ENCODE peak calls at places on chromosomes 16 and 17, in ten cellular contexts. One of them, this sample, is unnamed.

GRCh38 chr17:66347661-66348604 is 45.5 kb downstream of the PRKCA start:
- DNase-seq in mammary epithelial cell: peak
- DNase-seq in right cardiac atrium: no peak
- DNase-seq in upper lobe of right lung: no peak
- DNase-seq in OCI-LY7: no peak
- DNase-seq in AG04450: no peak
- DNase-seq in GM23248: peak
- DNase-seq in neural progenitor cell: no peak
- DNase-seq in stomach: no peak
- DNase-seq in heart right ventricle: no peak
- DNase-seq in this sample: no peak

GRCh38 chr16:50372611-50373344 is 4.0 kb upstream of the BRD7 start:
- DNase-seq in OCI-LY7: no peak
- DNase-seq in AG04450: no peak
- DNase-seq in heart right ventricle: peak
- DNase-seq in GM23248: peak
- DNase-seq in mammary epithelial cell: peak
- DNase-seq in upper lobe of right lung: no peak
- DNase-seq in stomach: no peak
- DNase-seq in right cardiac atrium: no peak
- DNase-seq in neural progenitor cell: no peak
- DNase-seq in this sample: peak

GRCh38 chr16:81081007-81081406 is 4.0 kb upstream of the C16orf46 start:
- DNase-seq in GM23248: no peak
- DNase-seq in stomach: no peak
- DNase-seq in OCI-LY7: no peak
- DNase-seq in mammary epithelial cell: no peak
- DNase-seq in upper lobe of right lung: no peak
- DNase-seq in heart right ventricle: no peak
- DNase-seq in neural progenitor cell: no peak
- DNase-seq in right cardiac atrium: no peak
- DNase-seq in AG04450: no peak
- DNase-seq in this sample: no peak

GRCh38 chr16:72312862-72313261 is 140.9 kb upstream of the PMFBP1 start:
- DNase-seq in neural progenitor cell: peak
- DNase-seq in right cardiac atrium: no peak
- DNase-seq in AG04450: no peak
- DNase-seq in upper lobe of right lung: no peak
- DNase-seq in stomach: no peak
- DNase-seq in OCI-LY7: no peak
- DNase-seq in heart right ventricle: no peak
- DNase-seq in GM23248: peak
- DNase-seq in mammary epithelial cell: no peak
- DNase-seq in this sample: no peak

GRCh38 chr17:78883533-78884131 is 19.4 kb downstream of the CEP295NL start:
- DNase-seq in mammary epithelial cell: peak
- DNase-seq in OCI-LY7: no peak
- DNase-seq in upper lobe of right lung: peak
- DNase-seq in stomach: peak
- DNase-seq in heart right ventricle: peak
- DNase-seq in AG04450: peak
- DNase-seq in neural progenitor cell: peak
- DNase-seq in GM23248: peak
- DNase-seq in right cardiac atrium: peak
- DNase-seq in this sample: peak

GRCh38 chr16:13376174-13376573 is 474.8 kb downstream of the SHISA9 start:
- DNase-seq in upper lobe of right lung: no peak
- DNase-seq in mammary epithelial cell: peak
- DNase-seq in heart right ventricle: no peak
- DNase-seq in stomach: no peak
- DNase-seq in GM23248: no peak
- DNase-seq in neural progenitor cell: no peak
- DNase-seq in AG04450: no peak
- DNase-seq in OCI-LY7: no peak
- DNase-seq in right cardiac atrium: no peak
- DNase-seq in this sample: no peak

GRCh38 chr17:38868968-38869646 is 751 bp upstream of the LASP1 start:
- DNase-seq in heart right ventricle: peak
- DNase-seq in right cardiac atrium: peak
- DNase-seq in OCI-LY7: peak
- DNase-seq in AG04450: peak
- DNase-seq in stomach: peak
- DNase-seq in mammary epithelial cell: peak
- DNase-seq in GM23248: peak
- DNase-seq in neural progenitor cell: peak
- DNase-seq in upper lobe of right lung: peak
- DNase-seq in this sample: peak

GRCh38 chr17:68133370-68134045 is 98.0 kb downstream of the KPNA2 start:
- DNase-seq in neural progenitor cell: peak
- DNase-seq in GM23248: no peak
- DNase-seq in mammary epithelial cell: no peak
- DNase-seq in upper lobe of right lung: no peak
- DNase-seq in AG04450: no peak
- DNase-seq in OCI-LY7: no peak
- DNase-seq in stomach: no peak
- DNase-seq in right cardiac atrium: peak
- DNase-seq in heart right ventricle: no peak
- DNase-seq in this sample: peak

GRCh38 chr17:77426676-77427386 is 286.1 kb downstream of the SEC14L1 start:
- DNase-seq in stomach: no peak
- DNase-seq in GM23248: no peak
- DNase-seq in upper lobe of right lung: no peak
- DNase-seq in right cardiac atrium: no peak
- DNase-seq in mammary epithelial cell: no peak
- DNase-seq in AG04450: no peak
- DNase-seq in heart right ventricle: no peak
- DNase-seq in neural progenitor cell: no peak
- DNase-seq in OCI-LY7: no peak
- DNase-seq in this sample: no peak

GRCh38 chr17:77429735-77429984 is 288.9 kb downstream of the SEC14L1 start:
- DNase-seq in heart right ventricle: no peak
- DNase-seq in stomach: no peak
- DNase-seq in AG04450: no peak
- DNase-seq in GM23248: no peak
- DNase-seq in mammary epithelial cell: no peak
- DNase-seq in neural progenitor cell: no peak
- DNase-seq in OCI-LY7: no peak
- DNase-seq in upper lobe of right lung: no peak
- DNase-seq in right cardiac atrium: no peak
- DNase-seq in this sample: no peak

GRCh38 chr17:77428901-77429734 is 288.3 kb downstream of the SEC14L1 start:
- DNase-seq in OCI-LY7: peak
- DNase-seq in AG04450: no peak
- DNase-seq in stomach: no peak
- DNase-seq in right cardiac atrium: no peak
- DNase-seq in GM23248: no peak
- DNase-seq in neural progenitor cell: no peak
- DNase-seq in upper lobe of right lung: peak
- DNase-seq in heart right ventricle: no peak
- DNase-seq in mammary epithelial cell: no peak
- DNase-seq in this sample: no peak

GRCh38 chr17:77427471-77427991 is 286.8 kb downstream of the SEC14L1 start:
- DNase-seq in neural progenitor cell: no peak
- DNase-seq in OCI-LY7: no peak
- DNase-seq in GM23248: peak
- DNase-seq in heart right ventricle: peak
- DNase-seq in right cardiac atrium: peak
- DNase-seq in upper lobe of right lung: no peak
- DNase-seq in stomach: no peak
- DNase-seq in AG04450: no peak
- DNase-seq in mammary epithelial cell: peak
- DNase-seq in this sample: peak

DNA sequence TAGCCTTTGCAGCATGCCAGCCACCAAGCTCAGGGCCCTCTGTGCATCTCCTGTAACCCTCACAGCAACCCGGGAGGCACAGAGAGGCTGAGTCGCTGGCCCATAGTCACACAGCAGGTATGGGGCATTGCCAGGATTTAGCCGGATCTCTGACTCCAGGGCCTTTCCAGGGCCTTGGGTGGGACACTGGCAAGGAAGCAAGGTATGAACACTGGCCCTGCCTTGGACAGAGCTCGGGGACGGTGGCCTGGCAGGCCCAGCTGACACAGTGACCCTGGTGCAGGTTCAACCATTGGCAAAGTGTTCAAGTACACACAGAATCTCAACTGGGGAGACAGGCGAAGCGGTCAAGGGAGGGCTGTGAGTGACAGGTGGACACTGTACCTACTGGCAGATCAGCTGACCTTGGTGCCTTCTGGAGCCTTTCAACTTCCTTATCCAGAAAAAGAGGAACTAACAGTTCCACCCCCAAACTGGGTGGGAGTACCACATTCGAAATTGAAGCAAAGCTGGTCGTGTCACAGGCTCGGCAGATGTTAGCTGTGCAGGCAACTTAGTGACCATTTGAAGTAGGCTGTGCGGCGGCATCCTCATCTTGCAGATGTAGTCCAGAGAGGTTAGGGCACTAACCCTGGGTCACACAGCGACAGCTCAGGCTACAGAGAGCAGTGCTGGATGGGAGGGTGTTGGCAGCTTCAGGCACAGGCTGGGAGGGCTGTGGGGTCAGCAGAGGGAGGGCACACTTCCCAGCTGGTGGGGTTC is 287.4 kb downstream of the SEC14L1 start:
- DNase-seq in stomach: no peak
- DNase-seq in upper lobe of right lung: no peak
- DNase-seq in OCI-LY7: peak
- DNase-seq in AG04450: no peak
- DNase-seq in right cardiac atrium: no peak
- DNase-seq in GM23248: no peak
- DNase-seq in heart right ventricle: no peak
- DNase-seq in neural progenitor cell: no peak
- DNase-seq in mammary epithelial cell: no peak
- DNase-seq in this sample: no peak
- H3K27ac ChIP-seq in stomach: peak
- H3K27ac ChIP-seq in upper lobe of right lung: no peak
- H3K27ac ChIP-seq in OCI-LY7: peak
- H3K27ac ChIP-seq in AG04450: peak
- H3K27ac ChIP-seq in right cardiac atrium: peak
- H3K27ac ChIP-seq in GM23248: peak
- H3K27ac ChIP-seq in heart right ventricle: peak
- H3K27ac ChIP-seq in neural progenitor cell: no peak
- H3K27ac ChIP-seq in mammary epithelial cell: peak
- H3K27ac ChIP-seq in this sample: peak

GRCh38 chr17:72998343-72998742 is 94.1 kb downstream of the SLC39A11 start:
- DNase-seq in stomach: no peak
- DNase-seq in right cardiac atrium: no peak
- DNase-seq in heart right ventricle: no peak
- DNase-seq in upper lobe of right lung: no peak
- DNase-seq in OCI-LY7: no peak
- DNase-seq in GM23248: no peak
- DNase-seq in mammary epithelial cell: no peak
- DNase-seq in AG04450: no peak
- DNase-seq in neural progenitor cell: no peak
- DNase-seq in this sample: no peak

GRCh38 chr17:72996791-72997190 is 95.7 kb downstream of the SLC39A11 start:
- DNase-seq in mammary epithelial cell: no peak
- DNase-seq in OCI-LY7: no peak
- DNase-seq in heart right ventricle: no peak
- DNase-seq in AG04450: no peak
- DNase-seq in stomach: no peak
- DNase-seq in upper lobe of right lung: no peak
- DNase-seq in GM23248: no peak
- DNase-seq in right cardiac atrium: no peak
- DNase-seq in neural progenitor cell: no peak
- DNase-seq in this sample: no peak

GRCh38 chr17:72995008-72995656 is 97.4 kb downstream of the SLC39A11 start:
- DNase-seq in right cardiac atrium: no peak
- DNase-seq in GM23248: no peak
- DNase-seq in OCI-LY7: no peak
- DNase-seq in AG04450: no peak
- DNase-seq in neural progenitor cell: no peak
- DNase-seq in mammary epithelial cell: no peak
- DNase-seq in upper lobe of right lung: no peak
- DNase-seq in stomach: no peak
- DNase-seq in heart right ventricle: no peak
- DNase-seq in this sample: no peak

GRCh38 chr17:73003487-73003886 is 89.0 kb downstream of the SLC39A11 start:
- DNase-seq in upper lobe of right lung: no peak
- DNase-seq in stomach: no peak
- DNase-seq in GM23248: peak
- DNase-seq in OCI-LY7: no peak
- DNase-seq in mammary epithelial cell: peak
- DNase-seq in heart right ventricle: no peak
- DNase-seq in AG04450: no peak
- DNase-seq in right cardiac atrium: no peak
- DNase-seq in neural progenitor cell: no peak
- DNase-seq in this sample: no peak

GRCh38 chr17:72997559-72997958 is 94.9 kb downstream of the SLC39A11 start:
- DNase-seq in stomach: no peak
- DNase-seq in heart right ventricle: no peak
- DNase-seq in AG04450: no peak
- DNase-seq in neural progenitor cell: no peak
- DNase-seq in mammary epithelial cell: no peak
- DNase-seq in GM23248: no peak
- DNase-seq in OCI-LY7: no peak
- DNase-seq in right cardiac atrium: no peak
- DNase-seq in upper lobe of right lung: no peak
- DNase-seq in this sample: no peak
- H3K4me3 ChIP-seq in stomach: no peak
- H3K4me3 ChIP-seq in heart right ventricle: no peak
- H3K4me3 ChIP-seq in AG04450: no peak
- H3K4me3 ChIP-seq in neural progenitor cell: no peak
- H3K4me3 ChIP-seq in mammary epithelial cell: no peak
- H3K4me3 ChIP-seq in GM23248: no peak
- H3K4me3 ChIP-seq in OCI-LY7: no peak
- H3K4me3 ChIP-seq in right cardiac atrium: no peak
- H3K4me3 ChIP-seq in upper lobe of right lung: no peak
- H3K4me3 ChIP-seq in this sample: no peak

DNA sequence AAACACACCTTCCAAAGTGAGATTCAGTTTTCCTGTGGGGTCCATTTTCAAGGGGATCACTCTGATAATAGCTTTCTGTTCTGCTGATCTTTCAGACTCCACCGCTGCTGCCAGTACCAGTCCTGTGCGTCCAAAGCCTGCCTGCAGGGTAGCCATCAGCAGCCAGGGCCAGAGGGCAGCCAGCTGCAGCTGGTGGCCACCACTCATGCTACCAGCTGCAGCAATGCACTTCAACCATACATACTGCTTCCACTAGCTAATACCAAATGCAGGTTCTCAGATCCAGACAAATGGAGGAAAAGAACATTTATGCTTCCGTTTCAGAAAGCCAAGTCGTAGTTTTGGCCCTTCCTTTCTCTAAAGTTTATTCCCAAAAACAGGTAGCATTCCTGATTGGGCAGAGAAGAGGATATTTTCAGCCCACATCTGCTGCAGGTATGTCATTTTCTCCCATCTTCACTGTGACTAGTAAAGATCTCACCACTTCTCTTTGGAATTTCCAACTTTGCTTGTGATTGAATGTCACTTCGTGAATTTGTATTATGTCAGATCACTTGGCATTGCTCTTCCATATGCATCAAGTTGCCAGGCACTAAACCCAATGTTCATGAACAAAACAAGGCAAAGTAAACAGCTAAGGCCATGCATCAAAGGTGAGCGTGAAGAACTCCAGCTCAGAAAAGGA is 1.8 kb downstream of the RNF43 start:
- DNase-seq in mammary epithelial cell: peak
- DNase-seq in heart right ventricle: peak
- DNase-seq in OCI-LY7: no peak
- DNase-seq in upper lobe of right lung: no peak
- DNase-seq in neural progenitor cell: peak
- DNase-seq in GM23248: no peak
- DNase-seq in stomach: peak
- DNase-seq in AG04450: no peak
- DNase-seq in right cardiac atrium: no peak
- DNase-seq in this sample: peak
- H3K27ac ChIP-seq in mammary epithelial cell: peak
- H3K27ac ChIP-seq in heart right ventricle: no peak
- H3K27ac ChIP-seq in OCI-LY7: no peak
- H3K27ac ChIP-seq in upper lobe of right lung: peak
- H3K27ac ChIP-seq in neural progenitor cell: no peak
- H3K27ac ChIP-seq in GM23248: no peak
- H3K27ac ChIP-seq in stomach: peak
- H3K27ac ChIP-seq in AG04450: no peak
- H3K27ac ChIP-seq in right cardiac atrium: no peak
- H3K27ac ChIP-seq in this sample: peak

DNA sequence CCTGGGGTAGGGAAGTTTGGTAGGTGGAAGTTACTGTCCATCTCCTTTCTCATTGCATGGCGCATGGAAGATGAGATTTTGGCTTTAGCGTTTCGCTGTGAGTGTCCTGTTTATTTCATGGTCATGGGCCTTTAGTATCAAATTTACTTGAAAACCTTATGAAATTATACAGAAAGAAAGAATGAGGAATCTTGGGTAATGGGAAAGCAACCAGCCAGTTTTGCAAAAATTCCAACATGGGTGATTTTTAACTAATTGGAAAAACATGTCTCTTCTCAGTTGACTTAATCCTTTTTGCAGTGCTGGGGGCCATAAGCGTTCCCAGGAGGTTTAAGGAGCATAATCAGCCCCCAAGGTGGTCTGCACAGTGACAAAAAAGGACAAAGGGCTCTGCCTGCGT is 15.8 kb downstream of the RMI2 start:
- DNase-seq in OCI-LY7: no peak
- DNase-seq in mammary epithelial cell: no peak
- DNase-seq in right cardiac atrium: no peak
- DNase-seq in upper lobe of right lung: no peak
- DNase-seq in neural progenitor cell: no peak
- DNase-seq in stomach: no peak
- DNase-seq in AG04450: no peak
- DNase-seq in heart right ventricle: no peak
- DNase-seq in GM23248: peak
- DNase-seq in this sample: no peak
- H3K4me3 ChIP-seq in OCI-LY7: no peak
- H3K4me3 ChIP-seq in mammary epithelial cell: no peak
- H3K4me3 ChIP-seq in right cardiac atrium: no peak
- H3K4me3 ChIP-seq in upper lobe of right lung: no peak
- H3K4me3 ChIP-seq in neural progenitor cell: no peak
- H3K4me3 ChIP-seq in stomach: no peak
- H3K4me3 ChIP-seq in AG04450: no peak
- H3K4me3 ChIP-seq in heart right ventricle: no peak
- H3K4me3 ChIP-seq in GM23248: no peak
- H3K4me3 ChIP-seq in this sample: no peak